ENCODE peak calls at places on chromosomes 4 and X, in eight cellular contexts. C is kidney epithelial cell, M is stomach, I is GM06990, V is hepatocyte, X is right lobe of liver, E is heart left ventricle, R is psoas muscle. W is an unnamed sample.
A peak's percentile ranks its signal among the peaks of the same experiment; 100 is the strongest.

GRCh38 chr4:123559955-123560669 is 163.5 kb downstream of the SPRY1 start:
- DNase-seq in C (no peak), M (no peak), I (no peak), V (no peak), X (no peak), E (no peak), R (no peak), W (no peak)

GRCh38 chr4:122099896-122100295 is 52.2 kb upstream of the BLTP1 start:
- DNase-seq in C (peak; percentile 12), M (no peak), I (no peak), V (no peak), X (no peak), E (no peak), R (no peak), W (no peak)

GRCh38 chr4:13558881-13559280 is 14.6 kb upstream of the NKX3-2 start:
- DNase-seq in C (no peak), M (no peak), I (no peak), V (no peak), X (no peak), E (no peak), R (no peak), W (no peak)

GRCh38 chr4:137922721-137923120 is 319.4 kb downstream of the SLC7A11 start:
- DNase-seq in C (no peak), M (no peak), I (no peak), V (no peak), X (no peak), E (no peak), R (no peak), W (no peak)

GRCh38 chrX:130047416-130047815 is 62.9 kb downstream of the ELF4 start:
- DNase-seq in C (no peak), M (no peak), I (no peak), V (no peak), X (no peak), E (no peak), R (no peak), W (no peak)

GRCh38 chrX:24899391-24899790 is 116.4 kb downstream of the ARX start:
- DNase-seq in C (no peak), M (no peak), I (no peak), V (no peak), X (no peak), E (no peak), R (no peak), W (no peak)

GRCh38 chr4:90816754-90817153 is 689.6 kb downstream of the CCSER1 start:
- DNase-seq in C (no peak), M (no peak), I (no peak), V (no peak), X (no peak), E (no peak), R (no peak), W (no peak)

GRCh38 chr4:112523008-112523440 is 7.0 kb upstream of the NEUROG2 start:
- DNase-seq in C (no peak), M (no peak), I (peak; percentile 85), V (peak; percentile 41), X (no peak), E (no peak), R (no peak), W (no peak)

GRCh38 chr4:55868691-55869090 is 15.2 kb downstream of the EXOC1 start:
- DNase-seq in C (no peak), M (no peak), I (no peak), V (no peak), X (no peak), E (no peak), R (no peak), W (no peak)

GRCh38 chrX:65587616-65588526 is 53.3 kb upstream of the LAS1L start:
- DNase-seq in C (no peak), M (peak; percentile 78), I (no peak), V (peak; percentile 58), X (peak; percentile 62), E (peak; percentile 73), R (peak; percentile 75), W (peak; percentile 88)

GRCh38 chr4:39548425-39549067 is 21.3 kb upstream of the UGDH start:
- DNase-seq in C (no peak), M (no peak), I (no peak), V (no peak), X (no peak), E (no peak), R (no peak), W (no peak)

GRCh38 chr4:105401278-105401677 is 72.6 kb downstream of the PPA2 start:
- DNase-seq in C (no peak), M (no peak), I (no peak), V (no peak), X (no peak), E (no peak), R (no peak), W (no peak)

GRCh38 chr4:174613979-174614378 is 91.7 kb upstream of the HPGD start:
- DNase-seq in C (no peak), M (no peak), I (no peak), V (no peak), X (no peak), E (no peak), R (no peak), W (no peak)

GRCh38 chrX:110803506-110803905 is 7.9 kb upstream of the CHRDL1 start:
- DNase-seq in C (no peak), M (no peak), I (no peak), V (no peak), X (no peak), E (no peak), R (no peak), W (no peak)

GRCh38 chr4:59598233-59598618 is 1601.9 kb upstream of the ADGRL3 start:
- DNase-seq in C (no peak), M (no peak), I (no peak), V (peak; percentile 30), X (no peak), E (no peak), R (no peak), W (no peak)

GRCh38 chr4:38387348-38387747 is 276.7 kb upstream of the KLF3 start:
- DNase-seq in C (no peak), M (peak; percentile 86), I (no peak), V (peak; percentile 73), X (peak; percentile 91), E (peak; percentile 58), R (peak; percentile 51), W (no peak)

GRCh38 chrX:48530736-48531135 is 8.8 kb upstream of the TBC1D25 start:
- DNase-seq in C (no peak), M (no peak), I (no peak), V (no peak), X (no peak), E (no peak), R (no peak), W (no peak)

GRCh38 chr4:103424853-103425252 is 226.7 kb upstream of the CENPE start:
- DNase-seq in C (no peak), M (peak; percentile 32), I (no peak), V (peak; percentile 33), X (peak; percentile 79), E (no peak), R (no peak), W (no peak)

GRCh38 chr4:26022346-26022891 is 108.4 kb downstream of the SMIM20 start:
- DNase-seq in C (no peak), M (peak; percentile 68), I (no peak), V (peak; percentile 45), X (no peak), E (no peak), R (no peak), W (no peak)

GRCh38 chrX:20362268-20363002 is 95.7 kb upstream of the RPS6KA3 start:
- DNase-seq in C (peak; percentile 53), M (no peak), I (no peak), V (peak; percentile 63), X (no peak), E (no peak), R (no peak), W (no peak)

GRCh38 chr4:81617569-81617968 is 145.9 kb upstream of the RASGEF1B start:
- DNase-seq in C (no peak), M (no peak), I (no peak), V (no peak), X (no peak), E (no peak), R (no peak), W (no peak)

GRCh38 chr4:81565137-81565870 is 93.6 kb upstream of the RASGEF1B start:
- DNase-seq in C (no peak), M (peak; percentile 81), I (no peak), V (peak; percentile 44), X (peak; percentile 96), E (peak; percentile 88), R (peak; percentile 80), W (peak; percentile 83)

DNA sequence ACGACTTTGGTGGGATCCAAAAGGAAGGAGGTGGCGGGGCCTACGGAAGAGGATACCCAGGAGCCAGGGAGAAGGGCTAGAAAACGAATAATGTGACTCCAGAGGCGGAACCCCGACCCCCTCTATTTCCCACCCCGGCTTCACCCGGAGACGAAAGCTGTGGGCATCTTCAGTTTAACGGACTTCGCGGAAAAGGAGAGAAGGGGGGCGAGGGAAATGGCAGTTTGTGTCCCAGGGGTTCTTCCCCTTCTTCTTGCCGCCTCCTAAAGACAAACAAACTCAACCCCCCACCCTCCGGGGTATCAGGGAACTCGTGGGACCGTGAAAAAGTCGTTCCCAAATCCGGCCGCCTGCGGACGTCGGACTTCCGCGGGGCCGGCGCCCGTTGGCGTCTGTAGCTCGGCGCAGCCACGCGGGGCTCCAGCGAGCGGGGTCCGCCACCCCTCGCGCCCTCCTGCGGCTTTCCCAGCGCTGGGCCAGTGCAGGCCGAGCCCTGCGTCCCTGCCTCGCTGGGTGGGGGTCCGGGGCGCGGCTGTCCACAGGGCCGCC is 3.6 kb upstream of the LEF1 start:
- DNase-seq in C (no peak), M (no peak), I (peak; percentile 9), V (peak; percentile 76), X (no peak), E (no peak), R (no peak), W (peak; percentile 5)
- TF ChIP-seq CTCF in C (no peak), M (no peak), I (no peak), V (peak; percentile 28), X (no peak), E (no peak), R (no peak), W (no peak)

GRCh38 chrX:2629316-2630168 is 61.6 kb upstream of the CD99 start:
- DNase-seq in C (no peak), M (no peak), I (no peak), V (no peak), X (no peak), E (no peak), R (no peak), W (no peak)
- H3K36me3 ChIP-seq in C (peaks cover 2% of the 10 kb centered on the region), M (peaks cover 19% of the 10 kb centered on the region), I (no peaks in the 10 kb centered on the region), V (no peaks in the 10 kb centered on the region), X (no peaks in the 10 kb centered on the region), E (no peaks in the 10 kb centered on the region), R (no peaks in the 10 kb centered on the region), W (no peaks in the 10 kb centered on the region)

DNA sequence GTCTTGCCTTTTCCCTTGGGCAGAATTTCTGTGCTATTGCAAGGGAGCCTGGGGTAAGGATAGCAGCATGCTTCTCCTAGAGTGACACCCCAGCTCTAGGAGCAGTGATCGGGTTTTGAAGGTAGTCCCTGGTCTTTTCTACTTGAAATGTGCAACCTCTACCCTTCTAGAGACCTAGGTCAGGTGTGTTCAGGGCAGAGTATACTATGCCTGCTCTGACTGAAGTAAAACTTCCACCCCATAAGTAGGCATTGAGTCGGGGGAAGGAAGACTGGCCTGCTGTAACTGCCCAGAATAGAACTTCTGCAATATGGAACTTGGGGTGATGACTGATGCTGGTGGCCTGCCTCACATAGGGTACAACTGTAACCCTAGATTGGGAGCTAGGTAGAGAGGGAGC is 80.9 kb downstream of the ARHGAP36 start:
- DNase-seq in C (no peak), M (no peak), I (no peak), V (no peak), X (no peak), E (no peak), R (no peak), W (no peak)
- H3K4me3 ChIP-seq in C (no peak overlapping the region), M (no peak overlapping the region), I (no peak overlapping the region), V (no peak overlapping the region), X (no peak overlapping the region), E (no peak overlapping the region), R (no peak overlapping the region), W (no peak overlapping the region)

GRCh38 chrX:15143825-15144121 is 126.1 kb downstream of the ASB9 start:
- DNase-seq in C (no peak), M (no peak), I (no peak), V (no peak), X (no peak), E (no peak), R (no peak), W (no peak)
- TF ChIP-seq CTCF in C (no peak), M (no peak), I (no peak), V (no peak), X (no peak), E (no peak), R (no peak), W (no peak)